ENCODE peak calls at places on chromosomes 6 and 20, in ten cellular contexts. One of them, this sample, is unnamed.
A peak's percentile ranks its signal among the peaks of the same experiment; 100 is the strongest.

GRCh38 chr20:61414455-61414991 is 162.5 kb downstream of the CDH4 start:
- DNase-seq in C1 segment of cervical spinal cord: no peak
- DNase-seq in fibroblast of lung: no peak
- DNase-seq in astrocyte of the spinal cord: no peak
- DNase-seq in stimulated activated CD8-positive, alpha-beta memory T cell treated with anti-CD3 and anti-CD28 coated beads, Interleukin-2, amount 100 ng/mL, for 48 hours: no peak
- DNase-seq in caudate nucleus: peak; percentile 70
- DNase-seq in BJ: no peak
- DNase-seq in GM19239: no peak
- DNase-seq in Panc1: no peak
- DNase-seq in amygdala: peak; percentile 71
- DNase-seq in this sample: no peak

GRCh38 chr6:74735304-74735703 is 470.5 kb downstream of the COL12A1 start:
- DNase-seq in fibroblast of lung: peak; percentile 90
- DNase-seq in caudate nucleus: no peak
- DNase-seq in GM19239: no peak
- DNase-seq in BJ: peak; percentile 79
- DNase-seq in C1 segment of cervical spinal cord: no peak
- DNase-seq in astrocyte of the spinal cord: peak; percentile 89
- DNase-seq in Panc1: no peak
- DNase-seq in amygdala: no peak
- DNase-seq in stimulated activated CD8-positive, alpha-beta memory T cell treated with anti-CD3 and anti-CD28 coated beads, Interleukin-2, amount 100 ng/mL, for 48 hours: no peak
- DNase-seq in this sample: no peak

GRCh38 chr20:61932711-61933480 is 132.8 kb downstream of the TAF4 start:
- DNase-seq in astrocyte of the spinal cord: no peak
- DNase-seq in GM19239: no peak
- DNase-seq in amygdala: no peak
- DNase-seq in caudate nucleus: no peak
- DNase-seq in C1 segment of cervical spinal cord: no peak
- DNase-seq in Panc1: no peak
- DNase-seq in stimulated activated CD8-positive, alpha-beta memory T cell treated with anti-CD3 and anti-CD28 coated beads, Interleukin-2, amount 100 ng/mL, for 48 hours: no peak
- DNase-seq in fibroblast of lung: no peak
- DNase-seq in BJ: no peak
- DNase-seq in this sample: no peak

GRCh38 chr6:128929869-128930268 is 46.9 kb downstream of the LAMA2 start:
- DNase-seq in stimulated activated CD8-positive, alpha-beta memory T cell treated with anti-CD3 and anti-CD28 coated beads, Interleukin-2, amount 100 ng/mL, for 48 hours: no peak
- DNase-seq in amygdala: no peak
- DNase-seq in GM19239: no peak
- DNase-seq in fibroblast of lung: no peak
- DNase-seq in Panc1: no peak
- DNase-seq in caudate nucleus: no peak
- DNase-seq in C1 segment of cervical spinal cord: no peak
- DNase-seq in BJ: no peak
- DNase-seq in astrocyte of the spinal cord: no peak
- DNase-seq in this sample: no peak

GRCh38 chr20:8246153-8246552 is 114.1 kb downstream of the PLCB1 start:
- DNase-seq in stimulated activated CD8-positive, alpha-beta memory T cell treated with anti-CD3 and anti-CD28 coated beads, Interleukin-2, amount 100 ng/mL, for 48 hours: no peak
- DNase-seq in amygdala: no peak
- DNase-seq in astrocyte of the spinal cord: peak; percentile 42
- DNase-seq in BJ: no peak
- DNase-seq in GM19239: no peak
- DNase-seq in caudate nucleus: no peak
- DNase-seq in C1 segment of cervical spinal cord: no peak
- DNase-seq in fibroblast of lung: no peak
- DNase-seq in Panc1: no peak
- DNase-seq in this sample: no peak

GRCh38 chr20:57471496-57472210 is 53.3 kb downstream of the CTCFL start:
- DNase-seq in caudate nucleus: no peak
- DNase-seq in fibroblast of lung: no peak
- DNase-seq in BJ: no peak
- DNase-seq in stimulated activated CD8-positive, alpha-beta memory T cell treated with anti-CD3 and anti-CD28 coated beads, Interleukin-2, amount 100 ng/mL, for 48 hours: no peak
- DNase-seq in GM19239: no peak
- DNase-seq in amygdala: no peak
- DNase-seq in astrocyte of the spinal cord: no peak
- DNase-seq in Panc1: no peak
- DNase-seq in C1 segment of cervical spinal cord: no peak
- DNase-seq in this sample: no peak

GRCh38 chr20:25250508-25250907 is 2.6 kb downstream of the PYGB start:
- DNase-seq in Panc1: no peak
- DNase-seq in C1 segment of cervical spinal cord: no peak
- DNase-seq in GM19239: no peak
- DNase-seq in amygdala: no peak
- DNase-seq in BJ: no peak
- DNase-seq in caudate nucleus: no peak
- DNase-seq in fibroblast of lung: no peak
- DNase-seq in stimulated activated CD8-positive, alpha-beta memory T cell treated with anti-CD3 and anti-CD28 coated beads, Interleukin-2, amount 100 ng/mL, for 48 hours: no peak
- DNase-seq in astrocyte of the spinal cord: peak; percentile 47
- DNase-seq in this sample: no peak

GRCh38 chr20:45972500-45973183 is 639 bp upstream of the ZNF335 start:
- DNase-seq in amygdala: no peak
- DNase-seq in caudate nucleus: no peak
- DNase-seq in BJ: no peak
- DNase-seq in astrocyte of the spinal cord: no peak
- DNase-seq in stimulated activated CD8-positive, alpha-beta memory T cell treated with anti-CD3 and anti-CD28 coated beads, Interleukin-2, amount 100 ng/mL, for 48 hours: no peak
- DNase-seq in GM19239: peak; percentile 86
- DNase-seq in Panc1: no peak
- DNase-seq in C1 segment of cervical spinal cord: no peak
- DNase-seq in fibroblast of lung: no peak
- DNase-seq in this sample: no peak

GRCh38 chr6:73054958-73055357 is 170.3 kb downstream of the KHDC1L start:
- DNase-seq in fibroblast of lung: no peak
- DNase-seq in amygdala: no peak
- DNase-seq in caudate nucleus: no peak
- DNase-seq in stimulated activated CD8-positive, alpha-beta memory T cell treated with anti-CD3 and anti-CD28 coated beads, Interleukin-2, amount 100 ng/mL, for 48 hours: no peak
- DNase-seq in BJ: no peak
- DNase-seq in Panc1: no peak
- DNase-seq in GM19239: no peak
- DNase-seq in C1 segment of cervical spinal cord: no peak
- DNase-seq in astrocyte of the spinal cord: no peak
- DNase-seq in this sample: no peak

GRCh38 chr20:9241232-9241692 is 172.4 kb downstream of the PLCB4 start:
- DNase-seq in amygdala: no peak
- DNase-seq in GM19239: no peak
- DNase-seq in Panc1: no peak
- DNase-seq in astrocyte of the spinal cord: peak; percentile 90
- DNase-seq in BJ: peak; percentile 44
- DNase-seq in caudate nucleus: no peak
- DNase-seq in C1 segment of cervical spinal cord: no peak
- DNase-seq in stimulated activated CD8-positive, alpha-beta memory T cell treated with anti-CD3 and anti-CD28 coated beads, Interleukin-2, amount 100 ng/mL, for 48 hours: no peak
- DNase-seq in fibroblast of lung: peak; percentile 69
- DNase-seq in this sample: peak; percentile 7

GRCh38 chr6:137051790-137052472 is 7.2 kb upstream of the IL20RA start:
- DNase-seq in GM19239: no peak
- DNase-seq in stimulated activated CD8-positive, alpha-beta memory T cell treated with anti-CD3 and anti-CD28 coated beads, Interleukin-2, amount 100 ng/mL, for 48 hours: no peak
- DNase-seq in fibroblast of lung: no peak
- DNase-seq in caudate nucleus: no peak
- DNase-seq in astrocyte of the spinal cord: no peak
- DNase-seq in Panc1: no peak
- DNase-seq in amygdala: no peak
- DNase-seq in C1 segment of cervical spinal cord: no peak
- DNase-seq in BJ: no peak
- DNase-seq in this sample: no peak

GRCh38 chr6:154092336-154092962 is 53.4 kb downstream of the OPRM1 start:
- DNase-seq in stimulated activated CD8-positive, alpha-beta memory T cell treated with anti-CD3 and anti-CD28 coated beads, Interleukin-2, amount 100 ng/mL, for 48 hours: no peak
- DNase-seq in GM19239: no peak
- DNase-seq in fibroblast of lung: no peak
- DNase-seq in BJ: no peak
- DNase-seq in astrocyte of the spinal cord: no peak
- DNase-seq in amygdala: no peak
- DNase-seq in caudate nucleus: no peak
- DNase-seq in C1 segment of cervical spinal cord: no peak
- DNase-seq in Panc1: no peak
- DNase-seq in this sample: no peak

GRCh38 chr6:17031961-17032360 is 69.9 kb upstream of the STMND1 start:
- DNase-seq in astrocyte of the spinal cord: no peak
- DNase-seq in stimulated activated CD8-positive, alpha-beta memory T cell treated with anti-CD3 and anti-CD28 coated beads, Interleukin-2, amount 100 ng/mL, for 48 hours: no peak
- DNase-seq in amygdala: peak; percentile 53
- DNase-seq in BJ: no peak
- DNase-seq in fibroblast of lung: no peak
- DNase-seq in GM19239: no peak
- DNase-seq in caudate nucleus: peak; percentile 39
- DNase-seq in Panc1: no peak
- DNase-seq in C1 segment of cervical spinal cord: peak; percentile 31
- DNase-seq in this sample: no peak

GRCh38 chr6:144266091-144266649 is 19.0 kb upstream of the UTRN start:
- DNase-seq in stimulated activated CD8-positive, alpha-beta memory T cell treated with anti-CD3 and anti-CD28 coated beads, Interleukin-2, amount 100 ng/mL, for 48 hours: no peak
- DNase-seq in amygdala: no peak
- DNase-seq in C1 segment of cervical spinal cord: no peak
- DNase-seq in Panc1: no peak
- DNase-seq in caudate nucleus: no peak
- DNase-seq in fibroblast of lung: peak; percentile 88
- DNase-seq in BJ: no peak
- DNase-seq in GM19239: no peak
- DNase-seq in astrocyte of the spinal cord: peak; percentile 87
- DNase-seq in this sample: peak; percentile 15

GRCh38 chr20:49276895-49277785 is 717 bp downstream of the ZNFX1 start:
- DNase-seq in BJ: no peak
- DNase-seq in stimulated activated CD8-positive, alpha-beta memory T cell treated with anti-CD3 and anti-CD28 coated beads, Interleukin-2, amount 100 ng/mL, for 48 hours: peak; percentile 53
- DNase-seq in astrocyte of the spinal cord: no peak
- DNase-seq in GM19239: no peak
- DNase-seq in fibroblast of lung: no peak
- DNase-seq in C1 segment of cervical spinal cord: no peak
- DNase-seq in amygdala: no peak
- DNase-seq in Panc1: no peak
- DNase-seq in caudate nucleus: no peak
- DNase-seq in this sample: no peak

GRCh38 chr6:1604347-1604990 is 5.2 kb upstream of the FOXC1 start:
- DNase-seq in astrocyte of the spinal cord: peak; percentile 33
- DNase-seq in caudate nucleus: peak; percentile 38
- DNase-seq in BJ: no peak
- DNase-seq in C1 segment of cervical spinal cord: peak; percentile 24
- DNase-seq in fibroblast of lung: peak; percentile 35
- DNase-seq in Panc1: no peak
- DNase-seq in stimulated activated CD8-positive, alpha-beta memory T cell treated with anti-CD3 and anti-CD28 coated beads, Interleukin-2, amount 100 ng/mL, for 48 hours: peak; percentile 65
- DNase-seq in GM19239: no peak
- DNase-seq in amygdala: peak; percentile 19
- DNase-seq in this sample: peak; percentile 89

GRCh38 chr20:53760025-53760441 is 166.4 kb upstream of the ZNF217 start:
- DNase-seq in GM19239: no peak
- DNase-seq in amygdala: no peak
- DNase-seq in C1 segment of cervical spinal cord: no peak
- DNase-seq in astrocyte of the spinal cord: no peak
- DNase-seq in caudate nucleus: no peak
- DNase-seq in stimulated activated CD8-positive, alpha-beta memory T cell treated with anti-CD3 and anti-CD28 coated beads, Interleukin-2, amount 100 ng/mL, for 48 hours: no peak
- DNase-seq in fibroblast of lung: no peak
- DNase-seq in Panc1: no peak
- DNase-seq in BJ: no peak
- DNase-seq in this sample: no peak

This sample was measured in H54.